ENCODE peak calls at places on chromosomes 2 and 18, in four cellular contexts. One of them, this sample, is unnamed.

GRCh38 chr2:122929347-122929746 is 1095.7 kb upstream of the CNTNAP5 start:
- DNase-seq in tibial artery: no peak
- DNase-seq in coronary artery: no peak
- DNase-seq in natural killer cell: no peak
- DNase-seq in this sample: no peak

GRCh38 chr2:9336209-9336533 is 87.2 kb downstream of the ITGB1BP1 start:
- DNase-seq in tibial artery: no peak
- DNase-seq in coronary artery: no peak
- DNase-seq in natural killer cell: no peak
- DNase-seq in this sample: no peak

GRCh38 chr2:67879586-67880290 is 183.1 kb downstream of the C1D start:
- DNase-seq in tibial artery: no peak
- DNase-seq in coronary artery: no peak
- DNase-seq in natural killer cell: no peak
- DNase-seq in this sample: no peak

GRCh38 chr2:12715878-12716249 is 872 bp upstream of the TRIB2 start:
- DNase-seq in tibial artery: peak; percentile 86
- DNase-seq in coronary artery: peak; percentile 79
- DNase-seq in natural killer cell: peak; percentile 73
- DNase-seq in this sample: peak; percentile 72

GRCh38 chr2:106232633-106233032 is 38.5 kb upstream of the UXS1 start:
- DNase-seq in tibial artery: no peak
- DNase-seq in coronary artery: no peak
- DNase-seq in natural killer cell: no peak
- DNase-seq in this sample: no peak

GRCh38 chr2:150732064-150732463 is 244.6 kb upstream of the RND3 start:
- DNase-seq in tibial artery: no peak
- DNase-seq in coronary artery: no peak
- DNase-seq in natural killer cell: no peak
- DNase-seq in this sample: no peak

GRCh38 chr2:221761260-221761659 is 189.2 kb upstream of the EPHA4 start:
- DNase-seq in tibial artery: no peak
- DNase-seq in coronary artery: no peak
- DNase-seq in natural killer cell: no peak
- DNase-seq in this sample: no peak

GRCh38 chr2:3450385-3451031 is 68.8 kb downstream of the ADI1 start:
- DNase-seq in tibial artery: no peak
- DNase-seq in coronary artery: peak; percentile 64
- DNase-seq in natural killer cell: no peak
- DNase-seq in this sample: no peak

GRCh38 chr2:8312861-8313768 is 368.7 kb upstream of the ID2 start:
- DNase-seq in tibial artery: no peak
- DNase-seq in coronary artery: peak; percentile 12
- DNase-seq in natural killer cell: no peak
- DNase-seq in this sample: no peak

GRCh38 chr2:200189964-200190363 is 116.5 kb upstream of the SPATS2L start:
- DNase-seq in tibial artery: no peak
- DNase-seq in coronary artery: no peak
- DNase-seq in natural killer cell: no peak
- DNase-seq in this sample: no peak

GRCh38 chr2:209334188-209335017 is 89.4 kb upstream of the MAP2 start:
- DNase-seq in tibial artery: peak; percentile 65
- DNase-seq in coronary artery: no peak
- DNase-seq in natural killer cell: no peak
- DNase-seq in this sample: no peak

GRCh38 chr2:128394004-128394730 is 75.5 kb upstream of the HS6ST1 start:
- DNase-seq in tibial artery: peak; percentile 33
- DNase-seq in coronary artery: peak; percentile 22
- DNase-seq in natural killer cell: no peak
- DNase-seq in this sample: no peak

DNA sequence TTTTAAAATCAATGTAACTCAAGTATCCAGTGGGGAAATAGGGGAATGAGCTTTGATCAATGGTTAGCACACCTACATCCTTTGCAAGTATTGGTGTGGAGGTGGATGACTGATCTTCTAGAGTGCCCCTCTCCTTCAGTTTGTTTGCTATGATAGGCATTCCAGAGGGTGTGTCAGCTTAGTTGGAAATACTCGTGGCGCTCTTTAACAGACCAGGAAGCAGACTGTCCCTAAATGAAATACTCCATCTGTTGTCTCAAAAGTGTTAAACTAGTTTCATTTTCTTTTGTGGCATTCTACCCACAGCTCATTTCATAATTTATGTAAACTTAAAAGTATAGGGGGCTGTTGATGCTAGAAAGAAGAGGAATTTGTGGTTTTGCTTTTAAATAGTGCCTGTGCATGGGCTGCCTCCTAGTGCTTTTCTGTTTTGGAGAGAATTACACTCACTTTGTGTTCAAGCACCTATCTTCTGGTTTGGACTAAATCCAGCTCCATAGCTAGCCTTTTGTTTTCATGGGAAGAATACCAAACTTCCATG is 66.2 kb downstream of the STAT1 start:
- DNase-seq in tibial artery: no peak
- DNase-seq in coronary artery: no peak
- DNase-seq in natural killer cell: no peak
- DNase-seq in this sample: no peak
- TF ChIP-seq CTCF in tibial artery: no peak
- TF ChIP-seq CTCF in coronary artery: no peak
- TF ChIP-seq CTCF in natural killer cell: peak; percentile 10
- TF ChIP-seq CTCF in this sample: no peak

DNA sequence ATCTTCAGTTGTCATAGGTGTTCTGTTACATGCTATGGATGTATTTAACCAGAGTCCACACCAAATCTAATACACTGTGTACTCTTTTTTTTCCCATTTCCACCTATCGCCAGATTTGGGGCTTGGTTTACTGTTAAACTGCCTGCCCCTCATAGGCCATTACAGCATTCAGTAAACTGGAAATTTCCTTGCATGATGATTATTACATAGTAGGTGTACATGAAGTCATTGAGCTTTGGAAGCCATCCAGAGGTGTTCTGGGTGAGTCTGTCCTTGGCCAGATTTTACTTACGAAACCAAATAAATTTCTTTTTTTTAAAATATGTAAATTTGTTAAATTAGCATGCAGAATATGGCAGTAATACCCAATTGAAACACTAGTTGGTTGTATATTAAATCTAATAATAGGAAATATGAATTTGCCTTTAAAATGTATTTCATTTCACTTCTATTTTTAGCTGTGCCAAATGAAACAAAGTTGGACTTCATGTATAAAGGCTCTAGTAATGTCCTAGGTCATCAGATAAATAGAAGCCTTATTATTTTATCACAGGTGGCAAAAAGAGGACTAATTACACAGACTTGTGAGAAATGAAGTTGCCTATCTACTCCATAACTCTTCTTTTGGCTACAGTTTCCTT is 60.7 kb downstream of the COMMD1 start:
- DNase-seq in tibial artery: no peak
- DNase-seq in coronary artery: no peak
- DNase-seq in natural killer cell: no peak
- DNase-seq in this sample: no peak
- TF ChIP-seq CTCF in tibial artery: peak; percentile 14
- TF ChIP-seq CTCF in coronary artery: no peak
- TF ChIP-seq CTCF in natural killer cell: no peak
- TF ChIP-seq CTCF in this sample: no peak

GRCh38 chr18:46622999-46623398 is 34.0 kb downstream of the LOXHD1 start:
- DNase-seq in tibial artery: no peak
- DNase-seq in coronary artery: no peak
- DNase-seq in natural killer cell: no peak
- DNase-seq in this sample: no peak
- TF ChIP-seq CTCF in tibial artery: no peak
- TF ChIP-seq CTCF in coronary artery: no peak
- TF ChIP-seq CTCF in natural killer cell: no peak
- TF ChIP-seq CTCF in this sample: no peak

DNA sequence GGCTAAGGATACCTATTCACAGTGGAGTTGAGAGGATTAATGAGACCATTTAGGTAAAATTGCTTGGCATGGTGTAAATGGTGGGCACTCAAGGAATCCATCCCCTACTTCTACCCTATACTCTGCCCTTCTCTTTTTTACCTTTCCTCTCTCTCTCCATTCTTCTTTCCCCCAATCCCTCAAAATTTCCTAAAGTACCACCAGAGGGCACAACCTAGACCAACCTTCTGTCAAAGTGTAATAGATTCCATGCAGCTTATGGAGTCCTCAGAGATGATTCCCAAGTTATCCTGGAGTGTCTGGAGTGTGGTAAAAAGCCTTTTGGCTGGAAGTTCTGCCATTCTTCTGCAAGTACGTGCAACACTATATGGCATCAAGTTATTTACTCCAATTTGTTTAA is 33.0 kb upstream of the CCDC195 start:
- DNase-seq in tibial artery: no peak
- DNase-seq in coronary artery: no peak
- DNase-seq in natural killer cell: no peak
- DNase-seq in this sample: no peak
- TF ChIP-seq CTCF in tibial artery: no peak
- TF ChIP-seq CTCF in coronary artery: no peak
- TF ChIP-seq CTCF in natural killer cell: no peak
- TF ChIP-seq CTCF in this sample: no peak

DNA sequence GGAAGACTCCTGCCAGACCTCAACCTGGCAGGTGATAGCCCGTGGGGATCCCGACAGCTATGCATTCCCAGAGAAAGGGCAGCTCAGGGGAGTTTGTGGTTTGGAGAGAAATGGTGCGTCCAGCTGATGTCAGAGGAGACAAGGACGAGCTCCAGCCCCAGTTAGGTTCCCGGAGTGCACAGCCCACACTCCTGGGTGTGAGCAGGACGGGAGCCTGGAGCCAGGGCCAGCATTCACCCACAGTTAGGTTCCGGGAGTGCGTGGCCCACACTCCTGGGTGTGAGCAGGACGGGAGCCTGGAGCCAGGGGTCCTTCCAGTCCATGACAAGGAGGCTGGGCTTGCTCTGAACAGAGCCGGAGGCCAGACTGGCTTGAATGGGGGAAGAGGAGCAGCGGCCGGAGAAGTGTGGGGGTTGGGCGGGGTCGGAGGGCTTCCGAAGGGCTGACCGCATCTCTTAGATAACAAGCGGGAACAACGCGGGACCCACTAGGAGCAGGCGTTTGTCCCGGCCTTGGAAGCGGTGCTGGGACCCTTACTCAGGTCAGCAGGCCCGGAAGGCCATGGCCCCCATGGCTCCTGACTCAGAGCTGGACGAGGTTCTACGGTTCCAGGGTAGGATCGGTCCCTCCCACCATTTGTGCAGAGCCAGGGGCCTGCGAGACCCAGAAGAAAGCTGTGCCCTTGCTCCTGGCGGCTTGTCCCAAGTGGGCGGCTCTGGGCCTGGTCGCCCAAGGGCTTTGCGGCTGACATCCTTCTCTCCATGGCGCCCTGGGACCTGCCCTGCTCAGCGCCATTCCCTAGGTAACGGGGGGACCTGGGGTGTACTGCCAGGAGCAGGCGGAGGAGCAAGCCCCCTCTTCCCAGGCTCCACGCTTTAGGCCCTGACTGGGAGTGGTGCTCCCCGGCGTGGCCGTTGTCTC is 185.6 kb downstream of the RTP5 start:
- DNase-seq in tibial artery: no peak
- DNase-seq in coronary artery: peak; percentile 63
- DNase-seq in natural killer cell: no peak
- DNase-seq in this sample: no peak
- TF ChIP-seq CTCF in tibial artery: no peak
- TF ChIP-seq CTCF in coronary artery: no peak
- TF ChIP-seq CTCF in natural killer cell: no peak
- TF ChIP-seq CTCF in this sample: no peak